ENCODE peak calls at places on chromosomes 4 and X, in ten cellular contexts. One of them, this sample, is unnamed.

GRCh38 chr4:80361329-80361900 is 25.9 kb downstream of the CFAP299 start:
- DNase-seq in endothelial cell of umbilical vein: peak; percentile 32
- DNase-seq in transverse colon: no peak
- DNase-seq in right lobe of liver: no peak
- DNase-seq in thyroid gland: no peak
- DNase-seq in A549: peak; percentile 8
- DNase-seq in uterus: no peak
- DNase-seq in upper lobe of left lung: no peak
- DNase-seq in erythroblast: peak; percentile 41
- DNase-seq in K562: no peak
- DNase-seq in this sample: no peak

GRCh38 chr4:75629239-75629638 is 1.1 kb downstream of the CDKL2 start:
- DNase-seq in uterus: no peak
- DNase-seq in A549: no peak
- DNase-seq in transverse colon: no peak
- DNase-seq in erythroblast: no peak
- DNase-seq in K562: no peak
- DNase-seq in upper lobe of left lung: no peak
- DNase-seq in endothelial cell of umbilical vein: no peak
- DNase-seq in thyroid gland: no peak
- DNase-seq in right lobe of liver: no peak
- DNase-seq in this sample: no peak

GRCh38 chr4:114921790-114922581 is 191.4 kb downstream of the NDST4 start:
- DNase-seq in transverse colon: peak; percentile 6
- DNase-seq in endothelial cell of umbilical vein: no peak
- DNase-seq in uterus: no peak
- DNase-seq in thyroid gland: no peak
- DNase-seq in right lobe of liver: no peak
- DNase-seq in K562: no peak
- DNase-seq in A549: no peak
- DNase-seq in erythroblast: no peak
- DNase-seq in upper lobe of left lung: no peak
- DNase-seq in this sample: no peak

GRCh38 chr4:61200195-61200990 is at the start of gene ADGRL3:
- DNase-seq in K562: no peak
- DNase-seq in transverse colon: no peak
- DNase-seq in thyroid gland: no peak
- DNase-seq in A549: no peak
- DNase-seq in endothelial cell of umbilical vein: no peak
- DNase-seq in right lobe of liver: no peak
- DNase-seq in upper lobe of left lung: no peak
- DNase-seq in uterus: no peak
- DNase-seq in erythroblast: no peak
- DNase-seq in this sample: no peak

GRCh38 chrX:110089656-110090404 is 86.9 kb downstream of the TMEM164 start:
- DNase-seq in upper lobe of left lung: peak; percentile 49
- DNase-seq in K562: no peak
- DNase-seq in endothelial cell of umbilical vein: no peak
- DNase-seq in transverse colon: no peak
- DNase-seq in thyroid gland: no peak
- DNase-seq in uterus: no peak
- DNase-seq in A549: no peak
- DNase-seq in erythroblast: no peak
- DNase-seq in right lobe of liver: no peak
- DNase-seq in this sample: no peak

GRCh38 chrX:136635235-136635634 is 12.7 kb upstream of the CD40LG start:
- DNase-seq in endothelial cell of umbilical vein: no peak
- DNase-seq in erythroblast: no peak
- DNase-seq in transverse colon: no peak
- DNase-seq in A549: no peak
- DNase-seq in thyroid gland: no peak
- DNase-seq in K562: no peak
- DNase-seq in uterus: no peak
- DNase-seq in right lobe of liver: no peak
- DNase-seq in upper lobe of left lung: no peak
- DNase-seq in this sample: no peak

GRCh38 chr4:174401471-174402130 is 117.9 kb downstream of the CEP44 start:
- DNase-seq in thyroid gland: no peak
- DNase-seq in K562: no peak
- DNase-seq in transverse colon: no peak
- DNase-seq in endothelial cell of umbilical vein: no peak
- DNase-seq in erythroblast: no peak
- DNase-seq in A549: peak; percentile 52
- DNase-seq in right lobe of liver: no peak
- DNase-seq in uterus: no peak
- DNase-seq in upper lobe of left lung: no peak
- DNase-seq in this sample: no peak

GRCh38 chr4:185998791-185999190 is 70.2 kb upstream of the TLR3 start:
- DNase-seq in endothelial cell of umbilical vein: no peak
- DNase-seq in upper lobe of left lung: no peak
- DNase-seq in right lobe of liver: no peak
- DNase-seq in thyroid gland: no peak
- DNase-seq in erythroblast: no peak
- DNase-seq in K562: no peak
- DNase-seq in A549: no peak
- DNase-seq in uterus: no peak
- DNase-seq in transverse colon: no peak
- DNase-seq in this sample: no peak

GRCh38 chrX:46407753-46408130 is 137.5 kb downstream of the ZNF674 start:
- DNase-seq in transverse colon: no peak
- DNase-seq in erythroblast: no peak
- DNase-seq in uterus: no peak
- DNase-seq in endothelial cell of umbilical vein: peak; percentile 6
- DNase-seq in K562: no peak
- DNase-seq in right lobe of liver: no peak
- DNase-seq in thyroid gland: no peak
- DNase-seq in upper lobe of left lung: no peak
- DNase-seq in A549: no peak
- DNase-seq in this sample: no peak

GRCh38 chrX:46404774-46405173 is 140.4 kb downstream of the ZNF674 start:
- DNase-seq in upper lobe of left lung: no peak
- DNase-seq in thyroid gland: peak; percentile 6
- DNase-seq in endothelial cell of umbilical vein: no peak
- DNase-seq in K562: no peak
- DNase-seq in erythroblast: no peak
- DNase-seq in right lobe of liver: no peak
- DNase-seq in transverse colon: no peak
- DNase-seq in uterus: no peak
- DNase-seq in A549: no peak
- DNase-seq in this sample: no peak

GRCh38 chrX:46408553-46409407 is 136.4 kb downstream of the ZNF674 start:
- DNase-seq in transverse colon: peak; percentile 78
- DNase-seq in right lobe of liver: peak; percentile 59
- DNase-seq in erythroblast: peak; percentile 75
- DNase-seq in endothelial cell of umbilical vein: peak; percentile 74
- DNase-seq in upper lobe of left lung: peak; percentile 52
- DNase-seq in uterus: peak; percentile 80
- DNase-seq in K562: peak; percentile 52
- DNase-seq in A549: peak; percentile 35
- DNase-seq in thyroid gland: peak; percentile 74
- DNase-seq in this sample: no peak

DNA sequence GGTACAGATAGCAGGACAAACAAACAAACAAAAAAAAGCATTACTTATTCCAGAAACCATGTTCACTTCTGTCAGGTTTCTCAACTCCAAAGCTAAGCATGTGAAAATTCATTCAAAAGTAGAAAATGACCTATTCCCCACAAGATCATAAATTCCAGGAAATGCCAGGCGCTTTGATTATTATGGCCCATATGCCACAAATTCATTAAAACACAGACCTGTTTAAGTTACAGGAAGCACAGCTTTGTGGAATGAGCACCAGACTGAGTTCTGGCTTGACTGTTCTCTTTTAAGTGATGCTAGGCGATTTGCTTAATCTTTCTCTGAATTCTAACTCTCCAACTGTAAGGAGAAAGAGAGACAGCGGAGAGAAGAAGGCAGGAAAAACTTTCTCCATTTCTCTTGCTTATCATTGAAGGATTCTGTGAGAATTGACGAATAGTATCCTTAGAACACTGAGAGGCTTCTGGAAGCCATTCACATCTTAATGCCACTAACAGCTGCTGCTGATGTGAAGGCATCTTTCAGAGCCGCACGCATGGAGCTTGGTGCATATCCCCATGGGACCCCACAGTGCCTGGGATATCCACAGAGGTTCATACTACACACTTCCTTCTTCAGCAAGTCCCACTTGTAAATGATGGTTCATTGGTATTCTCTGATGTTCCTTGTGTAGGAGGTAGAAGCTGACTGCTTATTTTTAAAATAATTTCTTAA is 138.0 kb downstream of the ZNF674 start:
- DNase-seq in erythroblast: no peak
- DNase-seq in uterus: no peak
- DNase-seq in right lobe of liver: no peak
- DNase-seq in K562: no peak
- DNase-seq in upper lobe of left lung: no peak
- DNase-seq in endothelial cell of umbilical vein: peak; percentile 11
- DNase-seq in transverse colon: no peak
- DNase-seq in A549: no peak
- DNase-seq in thyroid gland: no peak
- DNase-seq in this sample: no peak
- TF ChIP-seq POLR2A in erythroblast: no peak
- TF ChIP-seq POLR2A in uterus: no peak
- TF ChIP-seq POLR2A in right lobe of liver: no peak
- TF ChIP-seq POLR2A in K562: no peak
- TF ChIP-seq POLR2A in upper lobe of left lung: no peak
- TF ChIP-seq POLR2A in endothelial cell of umbilical vein: no peak
- TF ChIP-seq POLR2A in transverse colon: no peak
- TF ChIP-seq POLR2A in A549: no peak
- TF ChIP-seq POLR2A in thyroid gland: no peak
- TF ChIP-seq POLR2A in this sample: no peak

GRCh38 chr4:8494983-8495548 is 54.5 kb downstream of the TRMT44 start:
- DNase-seq in right lobe of liver: no peak
- DNase-seq in K562: no peak
- DNase-seq in erythroblast: no peak
- DNase-seq in endothelial cell of umbilical vein: no peak
- DNase-seq in upper lobe of left lung: no peak
- DNase-seq in thyroid gland: no peak
- DNase-seq in transverse colon: no peak
- DNase-seq in uterus: no peak
- DNase-seq in A549: no peak
- DNase-seq in this sample: no peak

GRCh38 chr4:8497762-8498161 is 57.2 kb downstream of the TRMT44 start:
- DNase-seq in upper lobe of left lung: no peak
- DNase-seq in A549: no peak
- DNase-seq in erythroblast: no peak
- DNase-seq in uterus: no peak
- DNase-seq in transverse colon: no peak
- DNase-seq in endothelial cell of umbilical vein: no peak
- DNase-seq in K562: no peak
- DNase-seq in right lobe of liver: no peak
- DNase-seq in thyroid gland: no peak
- DNase-seq in this sample: no peak

GRCh38 chr4:8495803-8496202 is 55.2 kb downstream of the TRMT44 start:
- DNase-seq in uterus: no peak
- DNase-seq in A549: no peak
- DNase-seq in thyroid gland: no peak
- DNase-seq in right lobe of liver: no peak
- DNase-seq in transverse colon: no peak
- DNase-seq in endothelial cell of umbilical vein: no peak
- DNase-seq in erythroblast: no peak
- DNase-seq in K562: peak; percentile 53
- DNase-seq in upper lobe of left lung: no peak
- DNase-seq in this sample: no peak

GRCh38 chr4:8493484-8493883 is 52.9 kb downstream of the TRMT44 start:
- DNase-seq in endothelial cell of umbilical vein: no peak
- DNase-seq in erythroblast: no peak
- DNase-seq in upper lobe of left lung: no peak
- DNase-seq in A549: no peak
- DNase-seq in transverse colon: no peak
- DNase-seq in thyroid gland: no peak
- DNase-seq in uterus: no peak
- DNase-seq in K562: no peak
- DNase-seq in right lobe of liver: no peak
- DNase-seq in this sample: no peak

GRCh38 chr4:8494218-8494617 is 53.6 kb downstream of the TRMT44 start:
- DNase-seq in K562: no peak
- DNase-seq in thyroid gland: no peak
- DNase-seq in right lobe of liver: no peak
- DNase-seq in upper lobe of left lung: no peak
- DNase-seq in transverse colon: no peak
- DNase-seq in erythroblast: no peak
- DNase-seq in A549: no peak
- DNase-seq in uterus: no peak
- DNase-seq in endothelial cell of umbilical vein: no peak
- DNase-seq in this sample: no peak
- TF ChIP-seq POLR2A in K562: no peak
- TF ChIP-seq POLR2A in thyroid gland: no peak
- TF ChIP-seq POLR2A in right lobe of liver: no peak
- TF ChIP-seq POLR2A in upper lobe of left lung: no peak
- TF ChIP-seq POLR2A in transverse colon: no peak
- TF ChIP-seq POLR2A in erythroblast: no peak
- TF ChIP-seq POLR2A in A549: no peak
- TF ChIP-seq POLR2A in uterus: no peak
- TF ChIP-seq POLR2A in endothelial cell of umbilical vein: no peak
- TF ChIP-seq POLR2A in this sample: no peak

DNA sequence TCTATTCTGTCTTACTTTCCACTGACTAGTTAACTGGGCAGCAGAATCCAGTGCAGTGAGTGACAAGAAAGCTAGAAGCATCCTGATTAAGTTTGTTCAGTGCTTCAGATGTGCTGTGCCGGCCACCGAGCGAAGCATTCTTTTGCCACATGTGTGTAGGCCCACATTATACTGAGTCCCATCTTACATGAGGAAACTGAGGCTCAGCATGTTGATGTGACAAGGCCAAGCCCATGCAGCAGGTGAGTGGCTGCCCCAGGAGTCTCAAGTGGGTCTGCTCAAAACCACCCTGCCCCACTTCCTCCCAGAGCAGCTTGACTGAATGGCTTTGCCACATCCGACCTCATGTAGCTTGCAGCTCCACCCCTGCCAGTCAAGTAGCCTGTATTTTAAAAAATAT is 50.5 kb downstream of the RHOH start:
- DNase-seq in thyroid gland: no peak
- DNase-seq in endothelial cell of umbilical vein: no peak
- DNase-seq in K562: no peak
- DNase-seq in A549: no peak
- DNase-seq in uterus: no peak
- DNase-seq in erythroblast: no peak
- DNase-seq in upper lobe of left lung: no peak
- DNase-seq in right lobe of liver: no peak
- DNase-seq in transverse colon: peak; percentile 35
- DNase-seq in this sample: no peak
- TF ChIP-seq POLR2A in thyroid gland: no peak
- TF ChIP-seq POLR2A in endothelial cell of umbilical vein: no peak
- TF ChIP-seq POLR2A in K562: no peak
- TF ChIP-seq POLR2A in A549: no peak
- TF ChIP-seq POLR2A in uterus: no peak
- TF ChIP-seq POLR2A in erythroblast: no peak
- TF ChIP-seq POLR2A in upper lobe of left lung: no peak
- TF ChIP-seq POLR2A in right lobe of liver: no peak
- TF ChIP-seq POLR2A in transverse colon: no peak
- TF ChIP-seq POLR2A in this sample: no peak

GRCh38 chr4:150116506-150116905 is 38.3 kb downstream of the DCLK2 start:
- DNase-seq in transverse colon: no peak
- DNase-seq in thyroid gland: no peak
- DNase-seq in upper lobe of left lung: no peak
- DNase-seq in K562: no peak
- DNase-seq in uterus: no peak
- DNase-seq in erythroblast: no peak
- DNase-seq in right lobe of liver: no peak
- DNase-seq in endothelial cell of umbilical vein: no peak
- DNase-seq in A549: no peak
- DNase-seq in this sample: no peak
- TF ChIP-seq POLR2A in transverse colon: no peak
- TF ChIP-seq POLR2A in thyroid gland: no peak
- TF ChIP-seq POLR2A in upper lobe of left lung: no peak
- TF ChIP-seq POLR2A in K562: no peak
- TF ChIP-seq POLR2A in uterus: no peak
- TF ChIP-seq POLR2A in erythroblast: no peak
- TF ChIP-seq POLR2A in right lobe of liver: no peak
- TF ChIP-seq POLR2A in endothelial cell of umbilical vein: no peak
- TF ChIP-seq POLR2A in A549: no peak
- TF ChIP-seq POLR2A in this sample: no peak

This sample was measured in H54.